ENCODE peak calls at places on chromosomes 11 and 22, in eight cellular contexts. B is activated T-cell treated with anti-CD3 and anti-CD28 coated beads for 1 hour; I is mesenteric fat pad; Q is AG04450; M is activated gamma-delta T cell treated with Interleukin-2 at 50 U/mL for 16 hours; A is hepatic stellate cell; F is stimulated activated CD8-positive, alpha-beta memory T cell treated with anti-CD3 and anti-CD28 coated beads, Interleukin-15, amount 100 ng/mL, for 24 hours; Y is ELF-1. U is an unnamed sample.

GRCh38 chr11:31870609-31871309 is 59.6 kb upstream of the PAX6 start:
- DNase-seq in Q (peak; percentile 2), M (no peak), A (peak; percentile 34), Y (peak; percentile 94), F (peak; percentile 1), I (no peak), B (no peak), U (peak; percentile 21)

GRCh38 chr22:45329536-45329936 is 19.8 kb downstream of the FAM118A start:
- DNase-seq in Y (no peak), M (no peak), F (no peak), Q (no peak), B (no peak), I (no peak), A (no peak), U (no peak)

GRCh38 chr22:23113067-23113846 is 28.5 kb downstream of the RSPH14 start:
- DNase-seq in M (no peak), Y (no peak), B (no peak), A (peak; percentile 33), F (no peak), I (no peak), Q (peak; percentile 11), U (no peak)

GRCh38 chr11:123755813-123756212 is 1.5 kb upstream of the OR6X1 start:
- DNase-seq in Q (no peak), F (no peak), M (no peak), A (no peak), B (no peak), Y (no peak), I (no peak), U (no peak)

GRCh38 chr11:12971955-12972354 is 37.2 kb upstream of the RASSF10 start:
- DNase-seq in B (no peak), F (no peak), A (no peak), Q (no peak), I (no peak), M (no peak), Y (no peak), U (no peak)

GRCh38 chr11:93604276-93604675 is 57.2 kb upstream of the CEP295 start:
- DNase-seq in B (no peak), Y (no peak), I (no peak), F (no peak), A (no peak), Q (no peak), M (no peak), U (no peak)

GRCh38 chr11:121703166-121703565 is 250.4 kb upstream of the SORL1-AS1 start:
- DNase-seq in F (no peak), M (no peak), Q (no peak), B (no peak), A (no peak), Y (no peak), I (no peak), U (no peak)

GRCh38 chr11:25520459-25520858 is 811.5 kb upstream of the ANO3 start:
- DNase-seq in F (no peak), Y (no peak), I (no peak), B (no peak), A (no peak), Q (no peak), M (no peak), U (no peak)

GRCh38 chr22:30217698-30218565 is 28.6 kb downstream of the LIF start:
- DNase-seq in I (no peak), M (no peak), Q (no peak), B (no peak), F (no peak), A (no peak), Y (no peak), U (no peak)

GRCh38 chr11:70712471-70712870 is 314.1 kb downstream of the CTTN start:
- DNase-seq in M (no peak), Q (no peak), A (no peak), Y (peak; percentile 69), B (no peak), I (no peak), F (no peak), U (no peak)

GRCh38 chr22:41619979-41620645 is 731 bp downstream of the DESI1 start:
- DNase-seq in M (peak; percentile 11), A (peak; percentile 38), B (peak; percentile 25), I (no peak), Y (peak; percentile 62), Q (no peak), F (no peak), U (peak; percentile 59)

GRCh38 chr11:13929551-13929950 is 33.0 kb upstream of the SPON1 start:
- DNase-seq in Q (no peak), Y (no peak), M (no peak), I (no peak), A (no peak), F (no peak), B (no peak), U (no peak)

GRCh38 chr11:117458275-117459120 is 130.8 kb downstream of the CEP164 start:
- DNase-seq in A (no peak), Y (no peak), Q (no peak), I (no peak), B (no peak), M (no peak), F (no peak), U (no peak)

GRCh38 chr22:50267591-50268390 is 2.4 kb downstream of the MAPK11 start:
- DNase-seq in A (peak; percentile 91), Q (no peak), F (no peak), M (peak; percentile 24), Y (no peak), I (no peak), B (peak; percentile 42), U (peak; percentile 53)

GRCh38 chr11:76284161-76284560 is 77.9 kb upstream of the WNT11 start:
- DNase-seq in A (no peak), Q (no peak), M (no peak), I (no peak), Y (peak; percentile 74), B (no peak), F (no peak), U (no peak)

GRCh38 chr11:65056999-65057398 is 1.4 kb downstream of the NAALADL1 start:
- DNase-seq in F (no peak), A (no peak), B (no peak), M (no peak), Y (no peak), Q (no peak), I (no peak), U (no peak)

GRCh38 chr11:66563832-66564231 is 4.6 kb downstream of the CTSF start:
- DNase-seq in Y (no peak), I (no peak), B (no peak), Q (no peak), A (no peak), M (no peak), F (no peak), U (no peak)